ENCODE peak calls at places on chromosomes 11 and 22, in six cellular contexts. N is NCI-H748 treated with DMSO at 0.1 percent for 48 hours, E is NCI-H1105 treated with DMSO at 0.1 percent for 48 hours, R is Caco-2, Z is T follicular helper cell, F is mucosa of gallbladder. U is an unnamed sample.
A peak's percentile ranks its signal among the peaks of the same experiment; 100 is the strongest.

GRCh38 chr11:72848846-72849466 is 34.7 kb downstream of the ATG16L2 start:
- DNase-seq in N (peak; percentile 34), F (peak; percentile 15), Z (peak; percentile 31), R (no peak), E (no peak), U (peak; percentile 36)

GRCh38 chr22:39281126-39281525 is 36.3 kb upstream of the PDGFB start:
- DNase-seq in F (no peak), Z (no peak), R (no peak), E (no peak), N (no peak), U (no peak)

GRCh38 chr11:115471367-115471766 is 32.8 kb downstream of the CADM1 start:
- DNase-seq in R (no peak), Z (no peak), F (no peak), N (no peak), E (no peak), U (no peak)

GRCh38 chr11:47143322-47143721 is 33.4 kb downstream of the ARFGAP2 start:
- DNase-seq in E (no peak), R (peak; percentile 53), N (peak; percentile 67), F (peak; percentile 65), Z (no peak), U (no peak)

GRCh38 chr11:97965849-97966646 is 1054.7 kb upstream of the CNTN5 start:
- DNase-seq in F (no peak), N (no peak), R (no peak), E (no peak), Z (no peak), U (no peak)

GRCh38 chr22:46053563-46054090 is 76.7 kb upstream of the WNT7B start:
- DNase-seq in R (peak; percentile 5), Z (peak; percentile 34), F (peak; percentile 72), N (peak; percentile 63), E (peak; percentile 67), U (peak; percentile 79)

GRCh38 chr22:45207981-45208664 is 32.6 kb downstream of the KIAA0930 start:
- DNase-seq in Z (no peak), R (no peak), N (no peak), E (no peak), F (no peak), U (no peak)

GRCh38 chr11:3178349-3178748 is 13.2 kb upstream of the OSBPL5 start:
- DNase-seq in E (no peak), F (no peak), R (no peak), N (no peak), Z (no peak), U (no peak)

GRCh38 chr11:19962053-19962794 is 198.1 kb downstream of the DBX1 start:
- DNase-seq in Z (no peak), N (no peak), E (no peak), F (no peak), R (no peak), U (no peak)

GRCh38 chr11:106202935-106203620 is 125.6 kb downstream of the AASDHPPT start:
- DNase-seq in R (no peak), F (no peak), Z (no peak), N (no peak), E (no peak), U (no peak)

GRCh38 chr11:63761173-63761572 is 7.4 kb downstream of the ZFTA start:
- DNase-seq in E (no peak), N (no peak), F (no peak), R (no peak), Z (no peak), U (no peak)

GRCh38 chr11:5289696-5290095 is 12.1 kb downstream of the OR51B4 start:
- DNase-seq in E (no peak), F (no peak), R (no peak), Z (no peak), N (no peak), U (no peak)

GRCh38 chr11:73565804-73566203 is 32.1 kb downstream of the FAM168A start:
- DNase-seq in Z (no peak), N (no peak), E (peak; percentile 82), R (no peak), F (no peak), U (no peak)

GRCh38 chr11:113465786-113466185 is 9.4 kb downstream of the DRD2 start:
- DNase-seq in R (no peak), F (no peak), N (no peak), E (no peak), Z (no peak), U (no peak)

GRCh38 chr11:47538741-47539575 is 14.0 kb downstream of the CELF1 start:
- DNase-seq in F (no peak), Z (no peak), N (peak; percentile 51), R (no peak), E (peak; percentile 93), U (no peak)

GRCh38 chr11:76783901-76784813 is 1.0 kb downstream of the TSKU start:
- DNase-seq in N (no peak), Z (no peak), R (peak; percentile 87), E (peak; percentile 26), F (no peak), U (peak; percentile 52)

GRCh38 chr11:69662806-69663205 is 12.3 kb downstream of the LTO1 start:
- DNase-seq in E (no peak), F (no peak), Z (no peak), N (no peak), R (peak; percentile 36), U (no peak)

GRCh38 chr11:2156416-2157182 is 4.4 kb downstream of the INS start:
- DNase-seq in N (peak; percentile 24), F (peak; percentile 71), Z (peak; percentile 16), E (peak; percentile 25), R (peak; percentile 88), U (peak; percentile 87)

GRCh38 chr11:110148775-110149744 is 55.9 kb downstream of the ZC3H12C start:
- DNase-seq in Z (no peak), E (no peak), R (no peak), F (no peak), N (no peak), U (no peak)

GRCh38 chr11:133163463-133164419 is 368.6 kb downstream of the OPCML start:
- DNase-seq in E (peak; percentile 81), F (peak; percentile 22), Z (no peak), R (no peak), N (peak; percentile 9), U (peak; percentile 1)

GRCh38 chr22:38505595-38506117 is 455 bp downstream of the DDX17 start:
- DNase-seq in Z (peak; percentile 42), E (peak; percentile 32), R (peak; percentile 55), F (peak; percentile 65), N (no peak), U (peak; percentile 65)

GRCh38 chr11:725624-726202 is 19.7 kb downstream of the EPS8L2 start:
- DNase-seq in N (peak; percentile 26), F (no peak), E (peak; percentile 21), R (no peak), Z (no peak), U (no peak)

GRCh38 chr11:65479184-65480145 is 19.4 kb upstream of the MALAT1 start:
- DNase-seq in N (no peak), E (no peak), Z (no peak), R (peak; percentile 65), F (peak; percentile 71), U (no peak)

GRCh38 chr22:22358136-22358535 is 113.5 kb downstream of the VPREB1 start:
- DNase-seq in E (no peak), Z (no peak), F (no peak), R (no peak), N (no peak), U (no peak)

GRCh38 chr22:49197500-49197899 is 630.2 kb downstream of the BRD1 start:
- DNase-seq in Z (no peak), F (no peak), N (no peak), R (no peak), E (peak; percentile 33), U (no peak)

GRCh38 chr22:46604306-46604690 is 15.9 kb upstream of the GRAMD4 start:
- DNase-seq in E (no peak), F (no peak), R (no peak), Z (no peak), N (no peak), U (no peak)

GRCh38 chr22:30234786-30235470 is 11.6 kb downstream of the LIF start:
- DNase-seq in R (peak; percentile 54), F (no peak), E (no peak), N (no peak), Z (no peak), U (no peak)

GRCh38 chr22:18024276-18024939 is at the start of gene MICAL3:
- DNase-seq in F (peak; percentile 54), E (peak; percentile 55), R (peak; percentile 44), Z (peak; percentile 36), N (peak; percentile 11), U (peak; percentile 83)

GRCh38 chr11:94201004-94201465 is 72.4 kb downstream of the PANX1 start:
- DNase-seq in F (no peak), E (no peak), R (peak; percentile 64), N (no peak), Z (no peak), U (no peak)

GRCh38 chr11:46216765-46217089 is 60.7 kb upstream of the CREB3L1 start:
- DNase-seq in F (no peak), E (no peak), N (no peak), R (no peak), Z (no peak), U (no peak)

GRCh38 chr11:125267548-125267947 is 103.0 kb downstream of the PKNOX2 start:
- DNase-seq in N (no peak), R (no peak), Z (no peak), E (no peak), F (no peak), U (no peak)

U was measured in Calu3.